ENCODE peak calls at places on chromosomes 1 and 21, in four cellular contexts. One of them, this sample, is unnamed. For H3K4me1, the result is how much of the 10 kb centered on the place peaks cover.

GRCh38 chr21:38221594-38221993 is 35.2 kb upstream of the KCNJ15 start:
- DNase-seq in naive thymus-derived CD4-positive, alpha-beta T cell: no peak
- DNase-seq in hepatocyte: no peak
- DNase-seq in Panc1: no peak
- DNase-seq in this sample: no peak

GRCh38 chr1:29209173-29209572 is 21.6 kb downstream of the MECR start:
- DNase-seq in Panc1: no peak
- DNase-seq in hepatocyte: no peak
- DNase-seq in naive thymus-derived CD4-positive, alpha-beta T cell: no peak
- DNase-seq in this sample: no peak

GRCh38 chr1:21332691-21333449 is 42.6 kb upstream of the ECE1 start:
- DNase-seq in Panc1: no peak
- DNase-seq in hepatocyte: no peak
- DNase-seq in naive thymus-derived CD4-positive, alpha-beta T cell: no peak
- DNase-seq in this sample: no peak

GRCh38 chr1:94326329-94326728 is 88.9 kb upstream of the ARHGAP29 start:
- DNase-seq in naive thymus-derived CD4-positive, alpha-beta T cell: no peak
- DNase-seq in Panc1: no peak
- DNase-seq in hepatocyte: no peak
- DNase-seq in this sample: no peak

GRCh38 chr1:32798191-32798590 is 19.0 kb downstream of the YARS1 start:
- DNase-seq in hepatocyte: no peak
- DNase-seq in Panc1: no peak
- DNase-seq in naive thymus-derived CD4-positive, alpha-beta T cell: no peak
- DNase-seq in this sample: peak

GRCh38 chr1:217089239-217090014 is 366.2 kb upstream of the ESRRG start:
- DNase-seq in Panc1: no peak
- DNase-seq in hepatocyte: peak
- DNase-seq in naive thymus-derived CD4-positive, alpha-beta T cell: no peak
- DNase-seq in this sample: no peak

GRCh38 chr1:247681288-247681897 is 1.9 kb upstream of the OR13G1 start:
- DNase-seq in Panc1: peak
- DNase-seq in hepatocyte: peak
- DNase-seq in naive thymus-derived CD4-positive, alpha-beta T cell: peak
- DNase-seq in this sample: no peak

GRCh38 chr1:28074892-28075511 is 13.4 kb downstream of the EYA3 start:
- DNase-seq in naive thymus-derived CD4-positive, alpha-beta T cell: no peak
- DNase-seq in hepatocyte: no peak
- DNase-seq in Panc1: no peak
- DNase-seq in this sample: no peak

GRCh38 chr1:86914998-86915736 is 732 bp downstream of the HS2ST1 start:
- DNase-seq in Panc1: peak
- DNase-seq in naive thymus-derived CD4-positive, alpha-beta T cell: peak
- DNase-seq in hepatocyte: peak
- DNase-seq in this sample: peak

GRCh38 chr1:37872692-37873091 is 13.3 kb upstream of the MTF1 start:
- DNase-seq in naive thymus-derived CD4-positive, alpha-beta T cell: no peak
- DNase-seq in Panc1: no peak
- DNase-seq in hepatocyte: no peak
- DNase-seq in this sample: no peak

GRCh38 chr1:154877370-154877974 is 7.4 kb upstream of the KCNN3 start:
- DNase-seq in naive thymus-derived CD4-positive, alpha-beta T cell: no peak
- DNase-seq in hepatocyte: peak
- DNase-seq in Panc1: no peak
- DNase-seq in this sample: no peak

GRCh38 chr1:43512681-43513080 is 18.0 kb upstream of the PTPRF start:
- DNase-seq in hepatocyte: no peak
- DNase-seq in Panc1: no peak
- DNase-seq in naive thymus-derived CD4-positive, alpha-beta T cell: no peak
- DNase-seq in this sample: peak

GRCh38 chr1:246302671-246303317 is 204.3 kb downstream of the SMYD3 start:
- DNase-seq in naive thymus-derived CD4-positive, alpha-beta T cell: no peak
- DNase-seq in hepatocyte: no peak
- DNase-seq in Panc1: no peak
- DNase-seq in this sample: no peak

GRCh38 chr1:228141082-228141870 is 1.2 kb downstream of the GUK1 start:
- DNase-seq in hepatocyte: peak
- DNase-seq in naive thymus-derived CD4-positive, alpha-beta T cell: no peak
- DNase-seq in Panc1: no peak
- DNase-seq in this sample: peak

GRCh38 chr1:212557739-212558664 is 50.6 kb upstream of the ATF3 start:
- DNase-seq in naive thymus-derived CD4-positive, alpha-beta T cell: no peak
- DNase-seq in Panc1: no peak
- DNase-seq in hepatocyte: peak
- DNase-seq in this sample: peak

GRCh38 chr1:89351622-89352311 is 12.1 kb upstream of the GBP6 start:
- DNase-seq in naive thymus-derived CD4-positive, alpha-beta T cell: no peak
- DNase-seq in hepatocyte: no peak
- DNase-seq in Panc1: no peak
- DNase-seq in this sample: no peak

GRCh38 chr1:151324390-151324930 is 2.8 kb downstream of the PI4KB start:
- DNase-seq in hepatocyte: no peak
- DNase-seq in Panc1: no peak
- DNase-seq in naive thymus-derived CD4-positive, alpha-beta T cell: no peak
- DNase-seq in this sample: no peak

GRCh38 chr21:37914211-37914900 is 1.9 kb downstream of the KCNJ6 start:
- DNase-seq in Panc1: no peak
- DNase-seq in naive thymus-derived CD4-positive, alpha-beta T cell: no peak
- DNase-seq in hepatocyte: peak
- DNase-seq in this sample: peak

GRCh38 chr1:161182214-161182613 is 4.9 kb upstream of the B4GALT3 start:
- DNase-seq in hepatocyte: no peak
- DNase-seq in Panc1: no peak
- DNase-seq in naive thymus-derived CD4-positive, alpha-beta T cell: peak
- DNase-seq in this sample: no peak

GRCh38 chr1:84298688-84299535 is 2.6 kb upstream of the SAMD13 start:
- DNase-seq in naive thymus-derived CD4-positive, alpha-beta T cell: no peak
- DNase-seq in Panc1: peak
- DNase-seq in hepatocyte: peak
- DNase-seq in this sample: peak

GRCh38 chr1:42456754-42457089 is 379 bp downstream of the PPCS start:
- DNase-seq in naive thymus-derived CD4-positive, alpha-beta T cell: no peak
- DNase-seq in hepatocyte: peak
- DNase-seq in Panc1: no peak
- DNase-seq in this sample: peak

GRCh38 chr1:59054172-59054571 is 242.7 kb upstream of the FGGY start:
- DNase-seq in Panc1: no peak
- DNase-seq in naive thymus-derived CD4-positive, alpha-beta T cell: no peak
- DNase-seq in hepatocyte: no peak
- DNase-seq in this sample: no peak

GRCh38 chr1:91075233-91076135 is 53.6 kb upstream of the ZNF644 start:
- DNase-seq in Panc1: no peak
- DNase-seq in naive thymus-derived CD4-positive, alpha-beta T cell: no peak
- DNase-seq in hepatocyte: no peak
- DNase-seq in this sample: no peak

GRCh38 chr21:38831526-38832467 is 26.1 kb downstream of the ETS2 start:
- DNase-seq in naive thymus-derived CD4-positive, alpha-beta T cell: peak
- DNase-seq in Panc1: no peak
- DNase-seq in hepatocyte: peak
- DNase-seq in this sample: peak

GRCh38 chr1:231421616-231421970 is 494 bp downstream of the EGLN1 start:
- DNase-seq in naive thymus-derived CD4-positive, alpha-beta T cell: no peak
- DNase-seq in Panc1: no peak
- DNase-seq in hepatocyte: peak
- DNase-seq in this sample: no peak

GRCh38 chr21:31733521-31734149 is 1.7 kb upstream of the SCAF4 start:
- DNase-seq in naive thymus-derived CD4-positive, alpha-beta T cell: no peak
- DNase-seq in hepatocyte: no peak
- DNase-seq in Panc1: no peak
- DNase-seq in this sample: no peak

GRCh38 chr1:170200665-170201397 is 55.1 kb downstream of the NTMT2 start:
- DNase-seq in naive thymus-derived CD4-positive, alpha-beta T cell: no peak
- DNase-seq in hepatocyte: no peak
- DNase-seq in Panc1: no peak
- DNase-seq in this sample: no peak

GRCh38 chr1:212260557-212261342 is 24.5 kb upstream of the PPP2R5A start:
- DNase-seq in hepatocyte: peak
- DNase-seq in Panc1: no peak
- DNase-seq in naive thymus-derived CD4-positive, alpha-beta T cell: no peak
- DNase-seq in this sample: no peak

GRCh38 chr1:25695991-25696330 is 79.4 kb downstream of the MAN1C1 start:
- DNase-seq in naive thymus-derived CD4-positive, alpha-beta T cell: no peak
- DNase-seq in Panc1: no peak
- DNase-seq in hepatocyte: peak
- DNase-seq in this sample: peak

GRCh38 chr1:204171751-204172178 is 5.6 kb upstream of the REN start:
- DNase-seq in hepatocyte: no peak
- DNase-seq in Panc1: peak
- DNase-seq in naive thymus-derived CD4-positive, alpha-beta T cell: no peak
- DNase-seq in this sample: no peak

GRCh38 chr1:69569281-69569970 is 1.7 kb downstream of the LRRC7 start:
- DNase-seq in hepatocyte: no peak
- DNase-seq in naive thymus-derived CD4-positive, alpha-beta T cell: no peak
- DNase-seq in Panc1: no peak
- DNase-seq in this sample: no peak

GRCh38 chr1:69569983-69570755 is 2.4 kb downstream of the LRRC7 start:
- DNase-seq in Panc1: no peak
- DNase-seq in hepatocyte: peak
- DNase-seq in naive thymus-derived CD4-positive, alpha-beta T cell: no peak
- DNase-seq in this sample: no peak

GRCh38 chr1:69567847-69568434 is at the start of gene LRRC7:
- DNase-seq in naive thymus-derived CD4-positive, alpha-beta T cell: peak
- DNase-seq in Panc1: no peak
- DNase-seq in hepatocyte: peak
- DNase-seq in this sample: peak

GRCh38 chr1:69572921-69573320 is 5.2 kb downstream of the LRRC7 start:
- DNase-seq in Panc1: no peak
- DNase-seq in hepatocyte: no peak
- DNase-seq in naive thymus-derived CD4-positive, alpha-beta T cell: no peak
- DNase-seq in this sample: no peak

DNA sequence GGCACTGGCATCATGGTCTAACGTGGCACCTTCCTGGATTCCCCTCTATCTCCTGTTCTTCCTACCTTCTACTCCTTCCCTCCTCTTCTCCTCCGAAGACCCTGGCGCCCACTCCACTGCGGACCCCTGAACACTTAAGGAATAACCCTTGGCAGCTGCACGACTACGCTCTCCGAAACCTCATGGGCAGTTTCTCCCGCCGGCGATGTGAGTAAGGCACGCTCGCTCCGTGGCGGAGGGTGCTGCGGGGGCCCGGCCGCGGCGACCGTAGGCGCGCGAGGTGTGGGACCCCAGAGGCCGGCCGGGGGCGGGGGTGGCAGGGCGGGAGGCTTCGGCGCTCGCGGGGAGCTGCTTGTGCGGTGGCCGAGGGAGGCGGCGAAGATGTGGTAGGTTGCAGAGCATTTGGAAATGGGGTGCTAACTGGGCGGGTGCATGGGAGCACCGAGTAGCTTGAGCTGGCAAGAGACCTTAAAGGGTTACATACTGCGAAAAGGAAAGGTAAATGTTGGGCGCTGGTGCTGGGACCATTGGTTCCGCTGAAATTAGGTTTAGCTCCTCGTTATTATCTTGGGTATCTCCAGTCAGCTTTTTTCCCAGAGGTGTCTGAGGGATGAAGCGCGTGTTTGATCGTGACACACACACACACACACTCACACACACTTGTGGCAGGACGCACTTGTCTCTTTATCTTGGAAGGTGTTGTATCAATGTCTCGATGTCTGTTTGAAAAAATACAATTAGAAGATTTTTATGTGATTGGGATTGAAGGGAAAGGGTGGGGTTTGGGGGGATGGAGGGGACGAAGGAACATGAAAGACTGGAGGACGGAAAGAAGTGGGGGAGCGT is 936 bp downstream of the LRRC7 start:
- DNase-seq in naive thymus-derived CD4-positive, alpha-beta T cell: no peak
- DNase-seq in Panc1: no peak
- DNase-seq in hepatocyte: no peak
- DNase-seq in this sample: no peak
- H3K4me3 ChIP-seq in naive thymus-derived CD4-positive, alpha-beta T cell: peak
- H3K4me3 ChIP-seq in Panc1: no peak
- H3K4me3 ChIP-seq in hepatocyte: peak
- H3K4me3 ChIP-seq in this sample: no peak

GRCh38 chr1:117011334-117011733 is 9.8 kb downstream of the CD101 start:
- DNase-seq in hepatocyte: no peak
- DNase-seq in Panc1: no peak
- DNase-seq in naive thymus-derived CD4-positive, alpha-beta T cell: no peak
- DNase-seq in this sample: no peak

GRCh38 chr1:117010310-117010969 is 8.9 kb downstream of the CD101 start:
- DNase-seq in naive thymus-derived CD4-positive, alpha-beta T cell: no peak
- DNase-seq in Panc1: no peak
- DNase-seq in hepatocyte: no peak
- DNase-seq in this sample: no peak

GRCh38 chr1:117007719-117008013 is 6.1 kb downstream of the CD101 start:
- DNase-seq in naive thymus-derived CD4-positive, alpha-beta T cell: no peak
- DNase-seq in Panc1: no peak
- DNase-seq in hepatocyte: no peak
- DNase-seq in this sample: peak

GRCh38 chr1:117009132-117009531 is 7.6 kb downstream of the CD101 start:
- DNase-seq in naive thymus-derived CD4-positive, alpha-beta T cell: peak
- DNase-seq in hepatocyte: no peak
- DNase-seq in Panc1: no peak
- DNase-seq in this sample: no peak

GRCh38 chr1:117008675-117009074 is 7.1 kb downstream of the CD101 start:
- DNase-seq in Panc1: no peak
- DNase-seq in hepatocyte: no peak
- DNase-seq in naive thymus-derived CD4-positive, alpha-beta T cell: no peak
- DNase-seq in this sample: no peak
- H3K4me1 ChIP-seq in Panc1: under half
- H3K4me1 ChIP-seq in hepatocyte: under half
- H3K4me1 ChIP-seq in naive thymus-derived CD4-positive, alpha-beta T cell: under half
- H3K4me1 ChIP-seq in this sample: under half

GRCh38 chr1:218411101-218411500 is 66.0 kb downstream of the TGFB2 start:
- DNase-seq in naive thymus-derived CD4-positive, alpha-beta T cell: no peak
- DNase-seq in hepatocyte: no peak
- DNase-seq in Panc1: no peak
- DNase-seq in this sample: no peak
- H3K27ac ChIP-seq in naive thymus-derived CD4-positive, alpha-beta T cell: no peak
- H3K27ac ChIP-seq in hepatocyte: no peak
- H3K27ac ChIP-seq in Panc1: peak
- H3K27ac ChIP-seq in this sample: no peak

GRCh38 chr1:68173283-68174172 is 58.8 kb downstream of the WLS start:
- DNase-seq in hepatocyte: no peak
- DNase-seq in Panc1: peak
- DNase-seq in naive thymus-derived CD4-positive, alpha-beta T cell: no peak
- DNase-seq in this sample: no peak
- H3K4me3 ChIP-seq in hepatocyte: no peak
- H3K4me3 ChIP-seq in Panc1: peak
- H3K4me3 ChIP-seq in naive thymus-derived CD4-positive, alpha-beta T cell: no peak
- H3K4me3 ChIP-seq in this sample: no peak

This sample was measured in SJSA1.